ENCODE peak calls at places on chromosome 2, in ten cellular contexts. W is astrocyte of the hippocampus; V is amniotic epithelial cell; U is cardiac muscle cell; F is IMR-90; C is T-helper 1 cell; X is stimulated activated CD4-positive, alpha-beta T cell treated with anti-CD3 and anti-CD28 coated beads, Interleukin-15, amount 100 ng/mL, for 1 hour; P is astrocyte of the spinal cord; A is BJ; M is effector memory CD8-positive, alpha-beta T cell. D is an unnamed sample.

GRCh38 chr2:197174539-197175094 is 136.0 kb downstream of the ANKRD44 start:
- DNase-seq in W (peak; percentile 62), F (peak; percentile 69), A (no peak), V (peak; percentile 69), P (peak; percentile 80), C (no peak), X (no peak), M (no peak), U (no peak), D (no peak)

GRCh38 chr2:26848336-26849055 is 564 bp downstream of the DPYSL5 start:
- DNase-seq in X (no peak), C (no peak), P (no peak), W (peak; percentile 55), V (no peak), M (no peak), A (no peak), F (no peak), U (peak; percentile 34), D (no peak)

GRCh38 chr2:159124441-159124911 is 156.0 kb downstream of the TANC1 start:
- DNase-seq in V (peak; percentile 96), U (no peak), M (no peak), P (peak; percentile 94), A (peak; percentile 70), W (peak; percentile 95), C (no peak), X (no peak), F (peak; percentile 92), D (no peak)

GRCh38 chr2:75021672-75022071 is 63.2 kb downstream of the POLE4 start:
- DNase-seq in V (peak; percentile 96), P (peak; percentile 3), U (peak; percentile 85), F (peak; percentile 80), A (peak; percentile 45), C (no peak), M (no peak), X (no peak), W (peak; percentile 73), D (no peak)

GRCh38 chr2:26542676-26543505 is 65.0 kb upstream of the OTOF start:
- DNase-seq in U (no peak), V (no peak), A (no peak), M (no peak), C (no peak), W (no peak), F (no peak), P (no peak), X (no peak), D (no peak)

GRCh38 chr2:165639504-165639903 is 154.5 kb downstream of the GALNT3 start:
- DNase-seq in W (no peak), C (no peak), U (peak; percentile 7), X (no peak), F (no peak), A (no peak), V (no peak), M (no peak), P (no peak), D (no peak)

GRCh38 chr2:176128172-176129012 is 1.1 kb upstream of the HOXD8 start:
- DNase-seq in A (no peak), V (no peak), U (no peak), W (no peak), F (no peak), P (peak; percentile 32), C (no peak), M (no peak), X (no peak), D (no peak)

GRCh38 chr2:36530983-36531354 is 67.0 kb downstream of the FEZ2 start:
- DNase-seq in W (no peak), V (peak; percentile 90), P (peak; percentile 62), U (no peak), F (peak; percentile 57), C (no peak), M (no peak), A (no peak), X (no peak), D (no peak)